ENCODE peak calls at places on chromosomes 12 and 14, in four cellular contexts. C is astrocyte of the spinal cord, V is fibroblast of lung, M is GM10248. Q is an unnamed sample.

GRCh38 chr12:10392394-10392930 is 2.6 kb upstream of the KLRK1 start:
- DNase-seq in V (peak; percentile 99), C (peak; percentile 98), M (peak; percentile 30), Q (peak; percentile 21)

GRCh38 chr12:131437706-131438210 is 273.1 kb upstream of the SFSWAP start:
- DNase-seq in V (no peak), M (no peak), C (no peak), Q (no peak)

GRCh38 chr14:46259536-46259935 is 392.0 kb downstream of the RPL10L start:
- DNase-seq in C (no peak), M (no peak), V (no peak), Q (no peak)

GRCh38 chr14:23640524-23641141 is 4.5 kb downstream of the DHRS2 start:
- DNase-seq in C (peak; percentile 77), M (peak; percentile 2), V (peak; percentile 67), Q (no peak)

GRCh38 chr14:99879401-99880295 is 86.4 kb downstream of the EML1 start:
- DNase-seq in M (no peak), C (peak; percentile 86), V (peak; percentile 81), Q (no peak)

GRCh38 chr12:121467638-121468403 is 67.9 kb downstream of the RNF34 start:
- DNase-seq in C (peak; percentile 19), V (peak; percentile 22), M (no peak), Q (no peak)

GRCh38 chr14:50039734-50040400 is 76.5 kb downstream of the VCPKMT start:
- DNase-seq in C (peak; percentile 45), V (no peak), M (no peak), Q (no peak)

GRCh38 chr12:122423258-122424165 is 1.0 kb upstream of the CLIP1 start:
- DNase-seq in C (peak; percentile 50), V (peak; percentile 44), M (no peak), Q (peak; percentile 45)

GRCh38 chr14:61213930-61214329 is 67.2 kb downstream of the TMEM30B start:
- DNase-seq in M (no peak), V (no peak), C (no peak), Q (no peak)

GRCh38 chr14:92726135-92726932 is 22.1 kb downstream of the LGMN start:
- DNase-seq in M (no peak), C (peak; percentile 81), V (peak; percentile 93), Q (no peak)

GRCh38 chr12:93972411-93973208 is 175.8 kb upstream of the PLXNC1 start:
- DNase-seq in C (peak; percentile 83), M (no peak), V (peak; percentile 38), Q (no peak)

GRCh38 chr14:50796391-50796790 is 34.6 kb downstream of the NIN start:
- DNase-seq in M (no peak), V (no peak), C (no peak), Q (no peak)

GRCh38 chr14:79734151-79734550 is 477.2 kb downstream of the DIO2 start:
- DNase-seq in V (no peak), C (no peak), M (no peak), Q (no peak)

GRCh38 chr14:105056303-105056831 is 8.9 kb downstream of the GPR132 start:
- DNase-seq in V (no peak), M (no peak), C (no peak), Q (no peak)

GRCh38 chr12:38934696-38935095 is 29.3 kb upstream of the CPNE8 start:
- DNase-seq in M (no peak), V (no peak), C (peak; percentile 6), Q (no peak)

GRCh38 chr12:123363385-123363742 is 1.3 kb downstream of the SBNO1 start:
- DNase-seq in C (peak; percentile 14), M (peak; percentile 39), V (no peak), Q (peak; percentile 35)

GRCh38 chr12:48924617-48925217 is 575 bp downstream of the FKBP11 start:
- DNase-seq in C (peak; percentile 51), M (peak; percentile 86), V (peak; percentile 48), Q (peak; percentile 85)

GRCh38 chr12:116803018-116803736 is 65.1 kb downstream of the RNFT2 start:
- DNase-seq in V (no peak), C (no peak), M (no peak), Q (no peak)

GRCh38 chr12:112179936-112180335 is 54.6 kb downstream of the TRAFD1 start:
- DNase-seq in V (no peak), C (no peak), M (no peak), Q (no peak)

GRCh38 chr12:57127710-57128518 is at the start of gene LRP1:
- DNase-seq in C (peak; percentile 83), V (peak; percentile 89), M (peak; percentile 89), Q (peak; percentile 86)

GRCh38 chr12:53452159-53453077 is 516 bp downstream of the PCBP2 start:
- DNase-seq in M (peak; percentile 85), C (peak; percentile 95), V (peak; percentile 91), Q (peak; percentile 88)

GRCh38 chr12:123131291-123131831 is 19.5 kb downstream of the PITPNM2 start:
- DNase-seq in C (no peak), M (no peak), V (no peak), Q (no peak)

GRCh38 chr14:96086032-96086431 is 46.9 kb downstream of the C14orf132 start:
- DNase-seq in V (peak; percentile 77), C (peak; percentile 72), M (no peak), Q (no peak)

GRCh38 chr12:113021500-113021899 is 35.0 kb upstream of the DTX1 start:
- DNase-seq in M (no peak), C (no peak), V (no peak), Q (no peak)

GRCh38 chr12:58915634-58916033 is 4.7 kb downstream of the LRIG3 start:
- DNase-seq in M (no peak), C (peak; percentile 78), V (peak; percentile 75), Q (no peak)

GRCh38 chr14:76550534-76550933 is 174.6 kb downstream of the ESRRB start:
- DNase-seq in M (no peak), V (no peak), C (no peak), Q (no peak)

GRCh38 chr12:50751921-50752721 is 11.8 kb upstream of the ATF1 start:
- DNase-seq in V (no peak), M (peak; percentile 60), C (peak; percentile 16), Q (peak; percentile 40)

GRCh38 chr14:76236172-76237130 is 84.7 kb downstream of the GPATCH2L start:
- DNase-seq in C (no peak), V (no peak), M (peak; percentile 66), Q (peak; percentile 71)

GRCh38 chr12:55703288-55703687 is 4.4 kb downstream of the ITGA7 start:
- DNase-seq in C (no peak), V (no peak), M (no peak), Q (no peak)

GRCh38 chr14:57833304-57833703 is 32.6 kb downstream of the SLC35F4 start:
- DNase-seq in C (peak; percentile 97), V (peak; percentile 78), M (no peak), Q (no peak)

GRCh38 chr14:61671086-61671485 is 24.2 kb upstream of the HIF1A start:
- DNase-seq in C (no peak), V (no peak), M (peak; percentile 56), Q (peak; percentile 49)

GRCh38 chr14:34258318-34258717 is 203.7 kb downstream of the SPTSSA start:
- DNase-seq in M (no peak), C (peak; percentile 4), V (no peak), Q (no peak)

GRCh38 chr14:73712540-73713141 is 1.5 kb downstream of the PNMA1 start:
- DNase-seq in V (no peak), M (peak; percentile 66), C (peak; percentile 22), Q (peak; percentile 75)

GRCh38 chr12:111446631-111447570 is 41.2 kb downstream of the SH2B3 start:
- DNase-seq in M (no peak), C (no peak), V (no peak), Q (no peak)

DNA sequence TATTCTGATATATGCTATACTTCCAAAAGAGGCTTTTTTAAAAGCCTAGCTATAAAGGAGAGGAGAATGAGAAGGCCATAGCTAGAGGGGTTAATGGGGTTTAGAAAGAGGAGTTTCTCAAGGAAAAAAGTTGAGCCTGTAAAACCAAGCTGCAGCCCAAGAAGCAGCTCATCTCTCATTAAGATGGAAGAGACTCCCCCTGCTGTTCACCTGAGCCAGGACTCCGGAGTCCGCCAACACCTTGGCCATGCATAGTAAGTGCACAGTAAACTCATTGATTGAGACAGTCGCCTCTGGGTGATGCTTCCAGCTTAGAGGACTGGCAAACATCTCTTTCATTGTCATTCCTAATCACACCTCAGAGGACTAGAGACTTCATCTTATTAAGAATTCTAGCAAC is 46.2 kb downstream of the ANO2 start:
- DNase-seq in C (no peak), M (no peak), V (no peak), Q (no peak)
- TF ChIP-seq CTCF in C (no peak), M (no peak), V (no peak), Q (no peak)

DNA sequence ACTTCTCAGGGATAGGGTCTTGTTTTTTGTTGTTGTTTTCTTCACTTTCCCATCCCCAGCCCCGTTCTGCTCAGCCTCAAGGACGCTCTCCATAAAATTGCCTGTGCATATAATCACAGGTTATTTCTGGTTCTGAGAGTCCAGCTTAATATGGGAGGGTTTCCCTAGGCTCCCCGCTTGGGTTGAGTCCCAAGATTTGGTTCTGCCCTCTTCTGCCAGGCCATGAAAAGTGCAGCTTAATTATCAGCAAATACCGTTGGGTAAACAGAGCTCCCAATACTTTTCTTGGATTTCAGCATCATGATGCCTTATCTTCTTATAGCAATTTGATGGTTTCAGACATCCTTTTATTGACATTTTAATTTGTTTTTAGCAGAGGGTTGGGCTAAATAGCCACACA is 75.6 kb downstream of the GRIN2B start:
- DNase-seq in M (no peak), V (no peak), C (no peak), Q (no peak)
- TF ChIP-seq CTCF in M (no peak), V (no peak), C (no peak), Q (no peak)

GRCh38 chr14:72503696-72504368 is 390.1 kb downstream of the DPF3 start:
- DNase-seq in V (no peak), M (no peak), C (no peak), Q (no peak)
- TF ChIP-seq CTCF in V (no peak), M (no peak), C (no peak), Q (no peak)

GRCh38 chr12:8560986-8561385 is 20.3 kb upstream of the CLEC4E start:
- DNase-seq in M (no peak), V (no peak), C (no peak), Q (no peak)

GRCh38 chr12:8562310-8562709 is 21.6 kb upstream of the CLEC4E start:
- DNase-seq in V (no peak), C (no peak), M (no peak), Q (no peak)

GRCh38 chr12:8564656-8565055 is 24.0 kb upstream of the CLEC4E start:
- DNase-seq in C (no peak), M (no peak), V (no peak), Q (no peak)

GRCh38 chr12:8563383-8563782 is 22.7 kb upstream of the CLEC4E start:
- DNase-seq in C (no peak), V (no peak), M (no peak), Q (no peak)

GRCh38 chr12:8566525-8566924 is 25.8 kb upstream of the CLEC4E start:
- DNase-seq in V (no peak), M (no peak), C (no peak), Q (no peak)
- TF ChIP-seq CTCF in V (no peak), M (no peak), C (no peak), Q (no peak)

DNA sequence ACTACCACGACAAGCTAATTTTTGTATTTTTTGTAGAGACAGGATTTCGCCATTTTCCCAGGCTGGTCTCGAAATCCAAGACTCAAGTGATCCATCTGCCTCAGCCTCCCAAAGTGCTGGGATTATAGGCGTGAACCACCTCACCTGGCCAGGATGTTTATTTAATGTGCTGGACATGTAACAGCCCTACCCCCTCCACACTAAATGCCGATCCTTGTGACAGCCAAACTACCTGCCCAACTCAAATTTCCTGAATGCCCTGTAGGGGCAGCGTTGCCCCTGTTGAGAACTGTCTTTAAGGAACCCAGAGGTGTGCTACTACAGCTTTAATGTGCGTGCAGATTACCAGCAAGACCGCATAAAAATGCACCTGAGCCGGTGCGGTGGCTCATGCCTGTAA is 48.1 kb downstream of the KCNK13 start:
- DNase-seq in C (no peak), M (no peak), V (no peak), Q (no peak)
- TF ChIP-seq CTCF in C (peak; percentile 32), M (peak; percentile 11), V (no peak), Q (no peak)

Q was measured in GM20000.